ENCODE peak calls at places on chromosomes 3 and 15, in seven cellular contexts. G is ACHN, S is H7, H is NCI-H1105 treated with DMSO at 0.1 percent for 48 hours, L is fibroblast of lung, T is activated T-cell treated with anti-CD3 and anti-CD28 coated beads for 24 hours, O is RCC 7860. P is an unnamed sample.
A peak's percentile ranks its signal among the peaks of the same experiment; 100 is the strongest.

GRCh38 chr3:57582470-57583168 is 14.5 kb downstream of the ARF4 start:
- DNase-seq in H (no peak), L (no peak), G (no peak), O (no peak), T (no peak), S (peak; percentile 26), P (peak; percentile 82)

GRCh38 chr15:51054535-51054934 is 40.2 kb downstream of the TNFAIP8L3 start:
- DNase-seq in G (no peak), O (no peak), H (no peak), T (no peak), L (no peak), S (no peak), P (peak; percentile 9)

GRCh38 chr3:133413166-133414020 is 13.5 kb downstream of the BFSP2 start:
- DNase-seq in L (no peak), T (no peak), G (no peak), S (no peak), O (no peak), H (peak; percentile 32), P (no peak)

GRCh38 chr3:33057320-33058298 is 39.3 kb downstream of the GLB1 start:
- DNase-seq in O (no peak), T (no peak), L (peak; percentile 51), G (no peak), S (no peak), H (no peak), P (no peak)

GRCh38 chr3:195236076-195236798 is 34.7 kb downstream of the XXYLT1 start:
- DNase-seq in L (no peak), H (no peak), S (no peak), O (no peak), G (no peak), T (no peak), P (no peak)

GRCh38 chr3:25856902-25857518 is 67.1 kb downstream of the OXSM start:
- DNase-seq in G (peak; percentile 41), L (peak; percentile 49), O (peak; percentile 23), H (peak; percentile 9), T (no peak), S (peak; percentile 31), P (peak; percentile 47)

GRCh38 chr3:3798641-3799113 is 554 bp upstream of the LRRN1 start:
- DNase-seq in L (peak; percentile 44), G (no peak), S (peak; percentile 78), O (no peak), T (no peak), H (peak; percentile 54), P (no peak)

GRCh38 chr3:184796954-184797353 is 15.0 kb upstream of the VPS8 start:
- DNase-seq in T (no peak), H (no peak), L (no peak), O (no peak), S (no peak), G (no peak), P (no peak)

GRCh38 chr3:143885803-143886427 is 37.6 kb upstream of the SLC9A9 start:
- DNase-seq in H (peak; percentile 68), S (peak; percentile 35), G (peak; percentile 41), O (peak; percentile 24), L (peak; percentile 17), T (peak; percentile 3), P (peak; percentile 52)

GRCh38 chr15:75947117-75947516 is 43.4 kb downstream of the FBXO22 start:
- DNase-seq in T (no peak), L (peak; percentile 86), H (no peak), G (peak; percentile 27), O (peak; percentile 24), S (no peak), P (peak; percentile 97)

GRCh38 chr15:48076454-48076853 is 44.3 kb upstream of the SLC24A5 start:
- DNase-seq in S (no peak), G (no peak), O (no peak), L (no peak), H (no peak), T (no peak), P (no peak)

GRCh38 chr15:47607750-47608149 is 109.6 kb upstream of the SEMA6D start:
- DNase-seq in G (no peak), S (no peak), O (no peak), H (no peak), L (peak; percentile 48), T (no peak), P (no peak)

GRCh38 chr15:52528465-52529288 is at the start of gene MYO5A:
- DNase-seq in T (peak; percentile 70), H (peak; percentile 63), G (peak; percentile 63), L (peak; percentile 69), S (peak; percentile 90), O (peak; percentile 61), P (peak; percentile 85)

GRCh38 chr15:54820098-54820497 is 376.6 kb downstream of the RSL24D1 start:
- DNase-seq in G (no peak), T (no peak), H (no peak), S (no peak), O (no peak), L (no peak), P (no peak)

GRCh38 chr3:55951371-55951770 is 464.3 kb upstream of the WNT5A start:
- DNase-seq in O (no peak), G (no peak), L (no peak), H (no peak), T (no peak), S (no peak), P (no peak)

GRCh38 chr3:138694287-138695007 is 85.9 kb downstream of the FAIM start:
- DNase-seq in T (no peak), O (peak; percentile 98), G (peak; percentile 92), S (no peak), H (no peak), L (peak; percentile 99), P (peak; percentile 73)

GRCh38 chr3:150227839-150228238 is 180.3 kb upstream of the TSC22D2 start:
- DNase-seq in G (peak; percentile 68), S (peak; percentile 71), O (peak; percentile 44), L (peak; percentile 53), T (no peak), H (peak; percentile 71), P (peak; percentile 55)

GRCh38 chr15:73244333-73244732 is 124.4 kb downstream of the HCN4 start:
- DNase-seq in L (no peak), T (no peak), G (peak; percentile 26), O (no peak), H (peak; percentile 46), S (peak; percentile 23), P (peak; percentile 55)

GRCh38 chr3:189900578-189900977 is 220.1 kb downstream of the P3H2 start:
- DNase-seq in G (no peak), L (no peak), S (no peak), T (no peak), H (no peak), O (no peak), P (peak; percentile 88)

GRCh38 chr15:27235161-27235560 is 264.2 kb downstream of the GABRG3 start:
- DNase-seq in O (no peak), L (no peak), S (no peak), H (no peak), T (no peak), G (no peak), P (no peak)